ENCODE peak calls at places on chromosomes 13 and 19, in four cellular contexts. F is gastrocnemius medialis, M is heart left ventricle, Q is left lung. A is an unnamed sample.

GRCh38 chr13:75870397-75870801 is 234.3 kb downstream of the LMO7 start:
- DNase-seq in Q (no peak), F (no peak), M (no peak), A (no peak)

GRCh38 chr13:48583859-48584311 is 51.0 kb upstream of the RCBTB2 start:
- DNase-seq in M (no peak), Q (no peak), F (no peak), A (no peak)

GRCh38 chr13:51912511-51913225 is 50.9 kb downstream of the CCDC70 start:
- DNase-seq in Q (no peak), F (no peak), M (no peak), A (no peak)

GRCh38 chr13:44763604-44764311 is 187.6 kb upstream of the TSC22D1 start:
- DNase-seq in F (no peak), Q (no peak), M (peak; percentile 19), A (no peak)

GRCh38 chr19:1780272-1780957 is 27.1 kb downstream of the ONECUT3 start:
- DNase-seq in M (no peak), F (no peak), Q (no peak), A (no peak)

GRCh38 chr19:7869453-7869909 is 4.7 kb downstream of the PRR36 start:
- DNase-seq in F (peak; percentile 37), M (no peak), Q (peak; percentile 67), A (peak; percentile 93)

GRCh38 chr19:29983568-29983967 is 41.5 kb downstream of the URI1 start:
- DNase-seq in F (no peak), M (no peak), Q (no peak), A (no peak)

GRCh38 chr13:50893211-50893852 is 16.3 kb upstream of the RNASEH2B start:
- DNase-seq in F (no peak), M (no peak), Q (no peak), A (no peak)

GRCh38 chr13:49840667-49841066 is 48.2 kb upstream of the KPNA3 start:
- DNase-seq in M (no peak), Q (no peak), F (no peak), A (no peak)

GRCh38 chr13:37090912-37091311 is 14.6 kb downstream of the CSNK1A1L start:
- DNase-seq in M (no peak), F (no peak), Q (no peak), A (no peak)

GRCh38 chr13:84645196-84646071 is 763.2 kb upstream of the SLITRK1 start:
- DNase-seq in F (no peak), Q (no peak), M (no peak), A (no peak)

GRCh38 chr19:13699786-13700185 is 64.5 kb upstream of the MRI1 start:
- DNase-seq in Q (no peak), F (no peak), M (no peak), A (no peak)

GRCh38 chr19:6610934-6611370 is 20.0 kb upstream of the CD70 start:
- DNase-seq in M (no peak), F (no peak), Q (no peak), A (no peak)

GRCh38 chr19:39140195-39140516 is 14.6 kb downstream of the PAK4 start:
- DNase-seq in Q (no peak), M (no peak), F (no peak), A (no peak)

GRCh38 chr13:110638814-110639806 is 23.8 kb downstream of the NAXD start:
- DNase-seq in M (no peak), Q (no peak), F (no peak), A (no peak)

GRCh38 chr13:42036711-42037110 is 11.7 kb upstream of the DGKH start:
- DNase-seq in Q (no peak), F (no peak), M (no peak), A (no peak)

GRCh38 chr13:42040730-42041016 is 7.8 kb upstream of the DGKH start:
- DNase-seq in M (no peak), F (no peak), Q (no peak), A (no peak)

GRCh38 chr13:42039457-42039945 is 8.9 kb upstream of the DGKH start:
- DNase-seq in F (no peak), Q (no peak), M (no peak), A (no peak)

GRCh38 chr13:42039946-42040729 is 8.3 kb upstream of the DGKH start:
- DNase-seq in M (peak; percentile 95), Q (peak; percentile 93), F (peak; percentile 89), A (peak; percentile 84)

DNA sequence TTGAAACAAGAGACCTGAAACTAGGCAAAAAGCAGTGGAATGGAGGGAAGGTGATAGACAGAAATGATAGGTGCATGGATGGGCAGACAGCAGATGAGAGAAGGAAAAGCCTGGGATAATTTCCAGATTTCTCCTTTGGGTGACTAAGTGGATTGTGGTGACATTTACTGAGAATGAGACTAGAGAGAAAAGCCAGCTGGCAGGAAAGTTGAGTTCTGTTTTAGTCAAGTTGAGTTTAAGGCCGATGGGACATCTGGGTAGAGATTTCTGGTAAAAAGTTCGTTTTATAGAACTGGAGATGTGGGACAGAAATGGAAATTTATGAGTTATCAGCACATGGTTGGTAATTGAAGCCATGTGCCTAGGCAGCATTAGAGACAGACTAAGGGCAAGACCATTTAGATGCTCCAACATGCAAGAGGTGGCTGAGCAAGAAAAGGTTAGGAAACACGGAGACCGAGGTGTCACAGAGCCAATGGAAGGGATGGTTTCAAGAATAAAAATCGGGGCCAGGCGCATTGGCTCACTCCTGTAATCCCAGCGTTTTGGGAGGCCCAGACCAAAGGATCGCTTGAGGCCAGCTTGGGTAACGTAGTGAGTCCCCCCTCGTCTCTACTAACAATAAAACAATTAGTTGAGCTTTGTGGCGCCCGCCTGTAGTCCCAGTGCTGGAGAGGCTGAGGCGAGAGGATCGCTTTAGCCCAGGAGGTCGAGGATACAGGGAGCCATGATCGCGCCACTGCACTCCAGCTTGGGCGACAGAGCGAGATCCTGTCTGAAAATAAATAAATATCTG is 9.6 kb upstream of the DGKH start:
- DNase-seq in Q (no peak), M (no peak), F (no peak), A (no peak)
- H3K27me3 ChIP-seq in Q (peaks cover 19% of the 10 kb centered on the region), M (no peaks in the 10 kb centered on the region), F (no peaks in the 10 kb centered on the region), A (no peaks in the 10 kb centered on the region)

DNA sequence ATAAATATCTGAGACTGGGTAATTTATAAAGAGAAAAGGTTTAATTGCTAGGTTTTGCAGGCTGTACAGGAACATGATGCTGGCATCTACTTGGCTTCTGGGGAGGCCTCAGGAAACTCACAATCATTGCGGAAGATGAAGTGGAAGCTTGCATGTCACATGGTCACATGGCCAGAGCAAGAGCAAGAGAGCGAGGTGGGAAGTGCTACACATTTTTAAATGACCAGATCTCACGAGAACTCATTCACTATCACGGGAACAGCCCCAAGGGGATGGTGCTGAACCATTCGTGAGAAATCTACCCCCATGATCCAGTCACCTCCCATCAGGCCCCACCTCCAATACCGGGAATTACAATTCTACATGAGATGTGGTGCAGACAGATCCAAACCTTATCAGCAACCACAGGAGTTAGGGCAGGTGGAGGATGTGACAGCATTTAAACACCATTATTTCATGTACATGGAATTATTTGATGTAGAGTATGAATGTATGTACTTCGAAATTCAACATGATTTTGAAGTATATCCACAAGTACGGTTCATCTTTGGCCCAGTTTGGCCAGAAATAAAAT is 10.5 kb upstream of the CLDN10 start:
- DNase-seq in Q (no peak), M (no peak), F (no peak), A (no peak)
- H3K4me3 ChIP-seq in Q (no peak overlapping the region), M (no peak overlapping the region), F (no peak overlapping the region), A (no peak overlapping the region)

DNA sequence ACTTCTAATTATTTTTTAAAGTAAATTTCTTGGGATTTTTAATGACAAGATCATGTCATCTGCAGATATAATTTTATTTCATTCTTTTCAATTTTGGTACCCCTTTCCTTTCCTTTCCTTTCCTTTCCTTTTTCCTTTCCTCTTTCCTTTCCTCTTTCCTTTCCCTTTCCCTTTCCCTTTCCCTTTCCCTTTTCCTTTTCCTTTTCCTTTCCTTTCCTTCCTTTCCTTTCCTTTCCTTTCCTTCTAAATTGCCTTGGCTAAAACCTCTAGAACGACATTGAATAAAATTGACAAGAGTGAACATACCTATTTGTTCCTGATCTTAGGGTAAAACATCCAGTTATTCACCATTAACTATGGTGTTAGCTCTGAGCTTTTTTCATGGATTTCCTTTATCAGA is 334.1 kb downstream of the NDFIP2 start:
- DNase-seq in M (no peak), Q (no peak), F (no peak), A (no peak)
- H3K27me3 ChIP-seq in M (no peaks in the 10 kb centered on the region), Q (no peaks in the 10 kb centered on the region), F (no peaks in the 10 kb centered on the region), A (no peaks in the 10 kb centered on the region)

GRCh38 chr19:3605770-3606169 is 905 bp downstream of the TBXA2R start:
- DNase-seq in M (no peak), Q (no peak), F (no peak), A (no peak)
- H3K4me3 ChIP-seq in M (peak overlapping the region; percentile 61), Q (peak overlapping the region; percentile 50), F (peak overlapping the region; percentile 53), A (peak overlapping the region; percentile 21)